ENCODE peak calls at places on chromosomes 12 and 14, in five cellular contexts. H is brain microvascular endothelial cell, G is fibroblast of lung, P is dorsolateral prefrontal cortex, A is psoas muscle. Z is an unnamed sample.

GRCh38 chr14:102525213-102526143 is 15.9 kb upstream of the ANKRD9 start:
- DNase-seq in G (peak; percentile 67), H (peak; percentile 59), P (no peak), A (peak; percentile 48), Z (peak; percentile 74)

GRCh38 chr12:56298828-56299227 is 1.3 kb downstream of the CS start:
- DNase-seq in H (no peak), P (no peak), A (no peak), G (no peak), Z (no peak)

GRCh38 chr14:65277027-65277426 is 135.5 kb upstream of the FUT8 start:
- DNase-seq in H (no peak), P (no peak), A (no peak), G (peak; percentile 46), Z (no peak)

GRCh38 chr12:91155990-91156389 is 26.6 kb downstream of the DCN start:
- DNase-seq in A (no peak), G (no peak), P (no peak), H (no peak), Z (no peak)

GRCh38 chr14:44463386-44464004 is 43.6 kb downstream of the FSCB start:
- DNase-seq in G (peak; percentile 0), P (no peak), A (no peak), H (no peak), Z (no peak)

GRCh38 chr12:108966378-108967151 is 54.3 kb downstream of the SVOP start:
- DNase-seq in G (no peak), P (no peak), A (peak; percentile 70), H (no peak), Z (no peak)

GRCh38 chr14:104138891-104139459 is 588 bp downstream of the KIF26A start:
- DNase-seq in G (no peak), P (no peak), H (no peak), A (peak; percentile 46), Z (peak; percentile 16)

GRCh38 chr12:109334887-109335286 is 12.8 kb upstream of the MYO1H start:
- DNase-seq in H (no peak), P (no peak), A (no peak), G (no peak), Z (no peak)

GRCh38 chr12:6468283-6468575 is 2.2 kb downstream of the VAMP1 start:
- DNase-seq in A (no peak), P (no peak), H (no peak), G (peak; percentile 34), Z (peak; percentile 39)

GRCh38 chr12:50635356-50635755 is 128.5 kb upstream of the ATF1 start:
- DNase-seq in G (no peak), P (no peak), A (no peak), H (no peak), Z (peak; percentile 35)

GRCh38 chr14:72089625-72090024 is 157.4 kb downstream of the RGS6 start:
- DNase-seq in P (no peak), H (no peak), G (no peak), A (no peak), Z (no peak)

GRCh38 chr14:54902143-54902520 is 494 bp downstream of the GCH1 start:
- DNase-seq in A (peak; percentile 79), G (peak; percentile 43), P (no peak), H (peak; percentile 40), Z (peak; percentile 52)

GRCh38 chr12:75724913-75725312 is 213.5 kb upstream of the KRR1 start:
- DNase-seq in H (peak; percentile 83), G (peak; percentile 87), P (no peak), A (no peak), Z (peak; percentile 75)

DNA sequence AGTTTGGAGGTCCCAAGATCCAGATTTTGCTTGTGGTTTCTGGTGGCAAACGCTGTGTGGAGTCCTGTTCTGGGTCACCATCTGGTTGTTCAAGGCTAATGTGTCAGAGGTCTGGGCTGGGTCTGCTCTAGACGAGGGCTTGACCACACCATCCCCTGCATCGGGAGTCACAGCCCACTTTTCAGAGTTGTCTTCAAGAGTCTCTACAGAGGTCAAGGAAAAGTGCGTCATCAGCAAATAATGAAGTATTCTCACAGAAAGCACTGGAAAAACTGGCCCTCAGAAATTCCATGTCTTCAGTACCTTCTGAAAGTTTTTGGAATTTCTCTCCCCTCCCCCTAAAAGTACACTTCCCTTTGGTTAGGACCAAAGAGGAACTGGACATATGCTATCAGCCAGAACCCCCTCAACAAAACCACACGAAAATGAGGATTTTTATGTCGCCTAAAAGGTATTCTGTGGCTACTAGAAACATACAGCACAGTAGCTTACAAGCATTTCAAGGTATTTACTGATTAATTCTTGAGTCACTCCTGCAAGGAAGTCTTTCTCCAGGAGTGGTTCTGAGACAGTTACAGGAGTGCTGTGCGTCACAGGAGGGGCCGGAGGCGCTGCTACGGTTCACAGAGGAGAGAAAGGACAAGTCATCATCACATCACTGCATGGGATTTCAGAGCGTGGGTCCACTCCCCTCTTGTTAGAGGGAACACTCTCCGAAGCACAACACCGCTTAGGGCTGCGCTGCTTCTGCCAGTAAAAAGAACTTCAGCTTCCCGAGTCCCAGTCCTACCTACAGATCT is 35.4 kb downstream of the RAD52 start:
- DNase-seq in P (no peak), H (peak; percentile 62), G (peak; percentile 96), A (no peak), Z (peak; percentile 77)
- H3K4me3 ChIP-seq in P (no peak overlapping the region), H (no peak overlapping the region), G (no peak overlapping the region), A (no peak overlapping the region), Z (no peak overlapping the region)

DNA sequence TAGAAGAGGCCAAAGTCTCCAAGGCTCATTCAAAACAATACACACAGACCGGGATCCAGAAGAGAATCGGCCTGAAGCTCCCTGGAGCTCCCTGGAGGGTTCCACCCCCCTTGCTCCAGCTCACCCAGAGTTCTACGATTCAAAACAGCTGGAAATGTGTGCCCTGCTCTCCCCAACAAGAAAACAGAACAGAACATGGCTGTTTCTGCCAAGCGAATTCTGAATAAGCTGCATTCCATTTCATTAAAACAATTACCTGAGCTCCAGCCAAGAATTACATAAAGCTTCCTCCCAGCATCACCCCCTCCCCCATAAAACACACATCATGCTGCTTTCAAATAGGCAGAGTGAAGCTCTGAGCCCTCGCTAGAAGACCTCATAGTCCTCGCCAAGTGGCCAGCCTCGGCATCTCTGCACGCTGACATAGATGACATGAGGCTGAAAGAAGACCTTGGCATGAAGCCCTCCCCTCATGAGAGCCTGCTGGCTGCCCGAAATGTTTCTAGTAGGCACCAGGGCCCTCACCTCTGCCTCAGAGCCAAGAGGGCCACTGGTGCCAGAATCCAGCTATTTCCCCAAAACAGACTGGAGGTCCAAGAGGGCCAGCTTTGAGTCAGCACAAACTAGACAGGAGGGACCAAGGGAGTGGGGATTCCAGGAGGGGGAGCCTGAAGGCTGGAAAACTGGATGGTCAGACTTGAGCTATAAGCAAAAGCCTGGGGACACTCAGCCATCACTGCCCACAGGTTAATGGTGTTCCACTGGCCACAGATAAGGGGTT is 8.3 kb downstream of the PXN start:
- DNase-seq in H (peak; percentile 89), A (peak; percentile 79), P (peak; percentile 29), G (peak; percentile 95), Z (peak; percentile 93)
- TF ChIP-seq CTCF in H (peak; percentile 24), A (no peak), P (peak; percentile 15), G (no peak), Z (no peak)

DNA sequence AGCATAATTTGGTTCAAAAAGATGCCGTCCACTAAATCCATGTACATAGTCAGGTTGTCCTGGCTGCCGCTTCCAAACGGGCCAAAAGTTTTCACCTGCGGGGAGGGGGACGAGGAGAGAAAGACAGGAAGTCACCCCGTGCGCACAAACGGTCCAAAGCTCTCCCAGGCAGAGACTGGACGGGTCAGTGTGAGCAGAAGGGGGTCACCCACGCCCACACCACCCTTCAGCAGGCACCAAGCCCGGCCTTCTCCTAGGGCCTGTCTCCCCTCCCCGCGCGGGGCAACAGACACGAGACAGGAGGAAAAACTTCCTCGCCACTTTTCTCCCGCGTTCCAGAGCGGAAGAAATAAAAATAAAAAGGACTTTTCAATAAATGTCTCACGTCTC is 881 bp downstream of the CCDC88C start:
- DNase-seq in H (no peak), P (no peak), A (no peak), G (no peak), Z (no peak)
- H3K4me3 ChIP-seq in H (peak overlapping the region; percentile 32), P (peak overlapping the region; percentile 53), A (peak overlapping the region; percentile 66), G (no peak overlapping the region), Z (no peak overlapping the region)

GRCh38 chr14:81625343-81625742 is 91.7 kb upstream of the SEL1L start:
- DNase-seq in A (no peak), G (no peak), P (no peak), H (no peak), Z (peak; percentile 12)
- TF ChIP-seq CTCF in A (peak; percentile 42), G (no peak), P (peak; percentile 64), H (no peak), Z (no peak)

DNA sequence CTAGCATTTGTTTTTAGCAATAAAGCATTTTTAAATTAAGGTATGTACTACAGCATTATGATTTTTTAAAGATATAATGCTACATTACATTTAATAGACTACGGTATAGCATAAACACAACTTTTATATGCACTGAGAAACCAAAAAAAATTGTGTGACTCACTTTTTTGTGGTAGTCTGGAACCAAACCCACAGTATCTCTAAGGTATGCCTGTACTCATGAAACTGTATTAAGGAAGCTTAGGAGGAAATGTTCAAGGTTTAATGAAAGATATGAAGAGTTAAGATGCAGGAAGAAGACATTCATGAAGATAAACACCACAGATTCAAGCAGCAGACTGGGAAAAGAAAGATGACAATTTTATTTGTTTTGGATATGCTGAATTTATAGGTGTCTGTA is 51.7 kb downstream of the PPP1R12A start:
- DNase-seq in H (peak; percentile 55), A (no peak), P (no peak), G (peak; percentile 78), Z (peak; percentile 58)
- H3K4me3 ChIP-seq in H (no peak overlapping the region), A (no peak overlapping the region), P (no peak overlapping the region), G (no peak overlapping the region), Z (no peak overlapping the region)

GRCh38 chr14:67944605-67945004 is 125.0 kb downstream of the RAD51B start:
- DNase-seq in A (no peak), G (peak; percentile 29), P (no peak), H (no peak), Z (peak; percentile 42)

GRCh38 chr14:67941456-67942018 is 122.0 kb downstream of the RAD51B start:
- DNase-seq in G (peak; percentile 45), H (peak; percentile 2), A (no peak), P (no peak), Z (peak; percentile 53)

GRCh38 chr14:67940894-67941455 is 121.4 kb downstream of the RAD51B start:
- DNase-seq in G (peak; percentile 92), H (peak; percentile 36), P (no peak), A (no peak), Z (peak; percentile 91)

GRCh38 chr14:67942311-67942710 is 122.7 kb downstream of the RAD51B start:
- DNase-seq in A (no peak), G (no peak), H (no peak), P (no peak), Z (no peak)

DNA sequence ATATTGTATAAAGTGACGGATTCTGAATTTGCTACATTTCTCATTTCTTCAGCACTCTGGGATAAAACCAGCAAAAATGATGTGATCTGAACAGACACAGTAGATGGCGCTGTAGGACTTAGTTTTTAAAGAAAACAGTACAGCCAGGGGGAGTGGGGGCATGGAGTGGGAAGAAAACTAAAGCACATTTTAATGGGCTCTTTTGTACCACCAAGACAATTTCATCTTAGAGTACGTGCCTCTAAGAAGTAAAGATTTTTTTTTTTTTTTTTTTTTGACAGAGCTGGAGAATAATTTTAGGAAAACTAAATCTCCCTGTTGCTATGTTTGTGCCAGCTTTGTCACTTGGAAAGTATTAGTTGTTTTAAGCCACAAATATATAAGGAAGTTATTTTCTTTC is 124.4 kb downstream of the RAD51B start:
- DNase-seq in G (peak; percentile 86), P (no peak), H (peak; percentile 89), A (no peak), Z (peak; percentile 96)
- TF ChIP-seq CTCF in G (peak; percentile 73), P (peak; percentile 82), H (peak; percentile 66), A (peak; percentile 75), Z (peak; percentile 74)

DNA sequence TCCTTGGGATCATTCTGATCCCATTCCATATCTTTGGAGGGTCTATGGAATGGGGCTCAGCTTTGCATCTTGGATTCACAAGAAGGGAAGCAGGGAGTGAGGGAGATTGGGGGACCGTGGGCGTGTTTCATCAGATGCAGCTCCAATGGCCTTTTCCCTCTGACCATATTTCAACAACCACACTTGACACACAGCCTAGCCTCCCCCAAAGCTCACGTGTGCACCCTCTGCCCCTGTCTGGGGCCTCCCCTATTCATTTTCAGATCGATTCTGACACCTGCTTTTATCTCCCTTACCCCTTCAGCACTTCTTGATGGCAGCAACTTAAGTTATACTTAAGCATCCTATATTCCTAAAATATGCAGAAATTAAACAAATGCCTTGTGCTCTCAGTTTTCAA is 126.6 kb downstream of the CHST11 start:
- DNase-seq in P (no peak), A (no peak), H (no peak), G (no peak), Z (no peak)
- H3K4me3 ChIP-seq in P (no peak overlapping the region), A (no peak overlapping the region), H (no peak overlapping the region), G (no peak overlapping the region), Z (no peak overlapping the region)

Z was measured in choroid plexus epithelial cell.